ENCODE peak calls at places on chromosomes 2 and 18, in five cellular contexts. I is testis; A is coronary artery; U is neural progenitor cell; L is CD4-positive, alpha-beta memory T cell. Q is an unnamed sample.

GRCh38 chr2:71833855-71834554 is 313.7 kb downstream of the CYP26B1 start:
- DNase-seq in I (no peak), A (peak), U (no peak), L (no peak), Q (no peak)

GRCh38 chr2:63827749-63828148 is 13.9 kb upstream of the UGP2 start:
- DNase-seq in I (no peak), A (no peak), U (no peak), L (no peak), Q (no peak)

GRCh38 chr18:12321331-12321730 is 13.3 kb downstream of the TUBB6 start:
- DNase-seq in I (no peak), A (peak), U (no peak), L (no peak), Q (no peak)

GRCh38 chr2:20563251-20563650 is 87.6 kb downstream of the HS1BP3 start:
- DNase-seq in I (no peak), A (no peak), U (no peak), L (no peak), Q (no peak)

GRCh38 chr18:59049726-59050660 is 89.7 kb upstream of the SEC11C start:
- DNase-seq in I (no peak), A (peak), U (peak), L (no peak), Q (no peak)

GRCh38 chr18:59239627-59240026 is 19.7 kb downstream of the GRP start:
- DNase-seq in I (no peak), A (no peak), U (no peak), L (no peak), Q (no peak)

GRCh38 chr2:133557624-133558023 is 10.6 kb downstream of the NCKAP5 start:
- DNase-seq in I (no peak), A (no peak), U (no peak), L (no peak), Q (no peak)

GRCh38 chr2:6314218-6314855 is 551.4 kb downstream of the CMPK2 start:
- DNase-seq in I (no peak), A (no peak), U (no peak), L (no peak), Q (no peak)

GRCh38 chr18:39960545-39960944 is 1994.5 kb upstream of the PIK3C3 start:
- DNase-seq in I (no peak), A (no peak), U (no peak), L (no peak), Q (no peak)

GRCh38 chr2:146602856-146603255 is 1242.0 kb upstream of the ACVR2A start:
- DNase-seq in I (no peak), A (no peak), U (no peak), L (no peak), Q (no peak)

GRCh38 chr2:67037655-67038054 is 359.5 kb upstream of the ETAA1 start:
- DNase-seq in I (no peak), A (no peak), U (no peak), L (no peak), Q (no peak)

GRCh38 chr2:95325590-95326432 is 28.7 kb downstream of the KCNIP3 start:
- DNase-seq in I (no peak), A (no peak), U (no peak), L (no peak), Q (no peak)

GRCh38 chr2:152421521-152422367 is 86.8 kb downstream of the FMNL2 start:
- DNase-seq in I (peak), A (no peak), U (no peak), L (no peak), Q (no peak)

GRCh38 chr18:72539861-72540260 is 4.3 kb downstream of the CBLN2 start:
- DNase-seq in I (no peak), A (no peak), U (peak), L (no peak), Q (no peak)

GRCh38 chr2:106561356-106561755 is 74.2 kb downstream of the CD8B2 start:
- DNase-seq in I (no peak), A (peak), U (no peak), L (no peak), Q (no peak)

GRCh38 chr2:25373269-25373981 is 31.7 kb upstream of the DNMT3A start:
- DNase-seq in I (no peak), A (no peak), U (no peak), L (no peak), Q (no peak)

GRCh38 chr2:98634406-98635092 is 26.2 kb downstream of the UNC50 start:
- DNase-seq in I (peak), A (no peak), U (peak), L (no peak), Q (peak)

GRCh38 chr2:8364668-8365067 is 317.2 kb upstream of the ID2 start:
- DNase-seq in I (no peak), A (no peak), U (no peak), L (no peak), Q (no peak)

GRCh38 chr2:42840760-42841159 is 48.4 kb upstream of the HAAO start:
- DNase-seq in I (no peak), A (no peak), U (no peak), L (no peak), Q (no peak)

GRCh38 chr2:43363086-43363485 is 136.7 kb upstream of the ZFP36L2 start:
- DNase-seq in I (no peak), A (no peak), U (no peak), L (no peak), Q (no peak)

GRCh38 chr2:172662099-172662498 is 73.5 kb upstream of the RAPGEF4 start:
- DNase-seq in I (no peak), A (no peak), U (no peak), L (no peak), Q (no peak)

GRCh38 chr2:25410370-25410769 is 68.6 kb upstream of the DNMT3A start:
- DNase-seq in I (no peak), A (no peak), U (no peak), L (no peak), Q (no peak)

GRCh38 chr18:25594351-25594750 is 242.4 kb upstream of the ZNF521 start:
- DNase-seq in I (no peak), A (no peak), U (no peak), L (no peak), Q (no peak)

GRCh38 chr2:237524631-237525030 is 37.6 kb downstream of the MLPH start:
- DNase-seq in I (no peak), A (no peak), U (no peak), L (no peak), Q (no peak)

GRCh38 chr2:148586528-148587128 is 57.9 kb upstream of the EPC2 start:
- DNase-seq in I (no peak), A (peak), U (no peak), L (no peak), Q (no peak)

GRCh38 chr2:46985512-46985911 is 69.9 kb upstream of the MCFD2 start:
- DNase-seq in I (no peak), A (no peak), U (no peak), L (no peak), Q (no peak)

GRCh38 chr2:155377178-155377780 is 678.8 kb downstream of the KCNJ3 start:
- DNase-seq in I (no peak), A (no peak), U (peak), L (peak), Q (peak)

GRCh38 chr18:52748343-52748742 is 408.3 kb downstream of the DCC start:
- DNase-seq in I (no peak), A (no peak), U (no peak), L (no peak), Q (no peak)

GRCh38 chr2:239184179-239184578 is 216.6 kb downstream of the HDAC4 start:
- DNase-seq in I (no peak), A (peak), U (no peak), L (no peak), Q (no peak)

GRCh38 chr2:105183555-105184323 is 57.8 kb upstream of the GPR45 start:
- DNase-seq in I (no peak), A (no peak), U (no peak), L (no peak), Q (no peak)

GRCh38 chr2:74204436-74204835 is 6.0 kb downstream of the MTHFD2 start:
- DNase-seq in I (no peak), A (no peak), U (no peak), L (no peak), Q (no peak)

GRCh38 chr2:74201196-74201595 is 2.8 kb downstream of the MTHFD2 start:
- DNase-seq in I (no peak), A (no peak), U (no peak), L (no peak), Q (no peak)

GRCh38 chr2:74199871-74200305 is 1.5 kb downstream of the MTHFD2 start:
- DNase-seq in I (no peak), A (no peak), U (peak), L (peak), Q (no peak)

GRCh38 chr2:74199275-74199701 is 873 bp downstream of the MTHFD2 start:
- DNase-seq in I (no peak), A (no peak), U (no peak), L (no peak), Q (no peak)

GRCh38 chr2:74201596-74201995 is 3.2 kb downstream of the MTHFD2 start:
- DNase-seq in I (no peak), A (no peak), U (no peak), L (no peak), Q (no peak)
- H3K4me3 ChIP-seq in I (no peak), A (no peak), U (no peak), L (no peak), Q (no peak)

GRCh38 chr2:14634223-14634884 is 1.8 kb downstream of the LRATD1 start:
- DNase-seq in I (peak), A (peak), U (peak), L (no peak), Q (no peak)
- H3K4me3 ChIP-seq in I (peak), A (peak), U (peak), L (no peak), Q (no peak)

GRCh38 chr2:160365691-160366367 is 127.8 kb downstream of the RBMS1 start:
- DNase-seq in I (peak), A (no peak), U (no peak), L (no peak), Q (no peak)

GRCh38 chr2:160367887-160368286 is 125.7 kb downstream of the RBMS1 start:
- DNase-seq in I (no peak), A (no peak), U (no peak), L (no peak), Q (peak)

GRCh38 chr2:160362521-160362920 is 131.1 kb downstream of the RBMS1 start:
- DNase-seq in I (no peak), A (no peak), U (no peak), L (no peak), Q (no peak)

GRCh38 chr2:160362018-160362417 is 131.6 kb downstream of the RBMS1 start:
- DNase-seq in I (no peak), A (no peak), U (no peak), L (no peak), Q (no peak)

DNA sequence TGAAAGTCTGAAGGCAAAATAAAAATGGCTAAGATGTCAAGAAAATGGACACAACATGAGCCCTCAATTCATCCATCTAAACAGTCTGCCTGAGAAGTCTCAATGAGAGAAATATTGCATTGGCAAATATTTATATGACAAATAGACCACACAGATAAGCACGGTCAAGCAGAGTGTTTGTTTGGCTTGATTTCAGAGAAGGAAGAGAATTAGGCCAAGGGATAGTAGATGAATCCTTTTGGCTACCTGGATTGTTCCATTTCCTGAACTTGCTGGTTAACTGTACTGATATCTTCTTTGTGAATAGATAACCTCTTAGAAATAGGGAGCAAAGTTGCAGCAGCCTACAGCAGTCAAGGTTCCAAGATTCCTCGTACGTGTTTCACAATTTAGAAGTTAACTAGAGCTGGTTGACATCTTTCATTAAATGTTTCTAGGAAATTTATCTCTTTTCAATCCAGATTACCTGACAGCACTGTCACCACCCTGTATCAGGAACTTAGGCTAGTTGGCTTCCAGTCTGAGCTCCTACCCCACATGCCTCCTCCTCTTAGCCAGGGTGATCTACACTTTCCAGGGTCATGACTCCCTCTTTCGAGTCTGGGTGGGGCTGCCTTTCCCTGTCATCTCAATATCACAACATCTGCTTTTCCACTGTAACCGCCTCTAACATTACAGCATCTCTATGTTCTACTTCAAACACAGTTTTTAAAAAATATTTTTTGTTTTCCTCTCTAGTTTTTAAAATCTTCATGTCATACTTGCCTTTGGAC is 129.5 kb downstream of the RBMS1 start:
- DNase-seq in I (no peak), A (no peak), U (no peak), L (no peak), Q (no peak)
- H3K4me3 ChIP-seq in I (no peak), A (no peak), U (no peak), L (no peak), Q (no peak)

GRCh38 chr2:157447751-157448150 is 3.9 kb upstream of the CYTIP start:
- DNase-seq in I (no peak), A (no peak), U (no peak), L (no peak), Q (no peak)
- H3K4me3 ChIP-seq in I (no peak), A (no peak), U (no peak), L (no peak), Q (no peak)

GRCh38 chr2:230866704-230867561 is 2.2 kb downstream of the ITM2C start:
- DNase-seq in I (peak), A (no peak), U (peak), L (peak), Q (peak)

GRCh38 chr2:230870544-230871360 is 6.0 kb downstream of the ITM2C start:
- DNase-seq in I (no peak), A (no peak), U (peak), L (no peak), Q (no peak)

GRCh38 chr2:230868151-230868946 is 3.6 kb downstream of the ITM2C start:
- DNase-seq in I (peak), A (no peak), U (peak), L (no peak), Q (no peak)

GRCh38 chr2:230869691-230870543 is 5.2 kb downstream of the ITM2C start:
- DNase-seq in I (no peak), A (no peak), U (no peak), L (no peak), Q (no peak)

DNA sequence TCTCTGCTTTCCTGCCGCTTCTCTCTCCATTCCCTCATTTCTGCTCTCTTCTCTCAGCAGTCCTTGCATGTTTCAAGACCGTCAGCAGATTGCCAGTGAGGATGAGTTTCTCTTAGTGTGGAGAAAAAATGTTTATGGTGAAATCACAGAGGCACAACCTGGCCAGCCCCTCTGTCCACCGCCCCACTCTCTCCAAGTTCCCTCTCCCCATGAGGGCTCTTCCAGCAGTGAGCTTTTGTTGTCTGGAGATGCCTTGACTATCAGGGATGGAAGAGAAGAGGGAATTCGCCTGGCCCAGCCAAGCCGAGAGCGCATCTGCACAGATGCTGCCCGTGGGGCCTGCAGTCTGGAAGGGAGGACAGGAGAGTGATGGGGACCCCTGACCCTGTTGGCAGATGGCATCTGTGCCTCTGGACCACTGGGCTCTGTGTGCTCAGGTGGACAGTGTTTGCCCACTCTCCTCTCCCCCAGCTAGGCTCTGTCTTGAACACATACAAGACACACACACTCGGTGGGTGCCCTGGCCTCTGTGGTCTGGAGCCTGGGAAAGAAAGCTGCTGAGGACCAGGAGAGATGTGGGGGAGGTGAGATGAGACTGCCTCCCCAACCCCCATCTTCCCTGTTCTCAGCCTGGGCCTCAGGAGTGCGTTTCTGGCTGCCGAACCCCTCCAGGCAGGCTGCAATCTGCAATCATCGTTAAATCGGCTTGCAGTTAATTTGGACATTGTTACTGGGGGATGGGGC is 4.4 kb downstream of the ITM2C start:
- DNase-seq in I (no peak), A (no peak), U (peak), L (no peak), Q (no peak)
- H3K4me3 ChIP-seq in I (no peak), A (no peak), U (peak), L (no peak), Q (no peak)

GRCh38 chr2:222115296-222115695 is 183.5 kb downstream of the PAX3 start:
- DNase-seq in I (no peak), A (no peak), U (no peak), L (no peak), Q (no peak)

GRCh38 chr2:222120933-222121332 is 177.9 kb downstream of the PAX3 start:
- DNase-seq in I (no peak), A (no peak), U (no peak), L (no peak), Q (no peak)
- H3K4me3 ChIP-seq in I (no peak), A (no peak), U (no peak), L (no peak), Q (no peak)

GRCh38 chr2:207483066-207483465 is 46.7 kb upstream of the CREB1 start:
- DNase-seq in I (no peak), A (no peak), U (no peak), L (no peak), Q (no peak)

GRCh38 chr2:207480521-207481034 is 49.2 kb upstream of the CREB1 start:
- DNase-seq in I (no peak), A (peak), U (no peak), L (no peak), Q (no peak)

GRCh38 chr2:207483477-207483876 is 46.3 kb upstream of the CREB1 start:
- DNase-seq in I (no peak), A (no peak), U (no peak), L (no peak), Q (no peak)

GRCh38 chr2:207481924-207482323 is 47.8 kb upstream of the CREB1 start:
- DNase-seq in I (no peak), A (peak), U (peak), L (no peak), Q (no peak)

GRCh38 chr2:207482630-207483029 is 47.1 kb upstream of the CREB1 start:
- DNase-seq in I (no peak), A (no peak), U (no peak), L (no peak), Q (no peak)
- H3K4me3 ChIP-seq in I (no peak), A (no peak), U (no peak), L (no peak), Q (no peak)

GRCh38 chr2:170504820-170505145 is 210.4 kb upstream of the SP5 start:
- DNase-seq in I (no peak), A (no peak), U (no peak), L (no peak), Q (no peak)

GRCh38 chr2:170503563-170503962 is 211.6 kb upstream of the SP5 start:
- DNase-seq in I (no peak), A (no peak), U (no peak), L (no peak), Q (no peak)

GRCh38 chr2:170502400-170503135 is 212.6 kb upstream of the SP5 start:
- DNase-seq in I (no peak), A (no peak), U (peak), L (no peak), Q (no peak)

GRCh38 chr2:170503971-170504819 is 210.9 kb upstream of the SP5 start:
- DNase-seq in I (no peak), A (no peak), U (peak), L (no peak), Q (no peak)

GRCh38 chr2:170505631-170506270 is 209.4 kb upstream of the SP5 start:
- DNase-seq in I (peak), A (no peak), U (peak), L (no peak), Q (no peak)
- H3K4me3 ChIP-seq in I (no peak), A (peak), U (no peak), L (no peak), Q (no peak)